ENCODE peak calls at places on chromosomes 7 and 10, in eight cellular contexts. C is fibroblast of lung, O is aorta, L is GDM1, V is RWPE1, P is SHP77, W is hypothalamus, K is NCI-H510A treated with DMSO at 0.1 percent for 48 hours. E is an unnamed sample.

GRCh38 chr7:102255501-102255900 is 31.2 kb upstream of the SH2B2 start:
- DNase-seq in C (no peak), K (no peak), O (no peak), L (no peak), V (no peak), W (no peak), P (no peak), E (no peak)

GRCh38 chr10:89861584-89862287 is 160.3 kb downstream of the KIF20B start:
- DNase-seq in L (no peak), P (no peak), C (peak), V (peak), W (no peak), K (peak), O (no peak), E (no peak)

GRCh38 chr7:450741-451140 is 68.9 kb downstream of the PDGFA start:
- DNase-seq in K (no peak), V (no peak), L (no peak), P (no peak), W (no peak), C (no peak), O (no peak), E (no peak)

GRCh38 chr10:58742141-58742540 is 229.5 kb downstream of the BICC1 start:
- DNase-seq in V (no peak), C (no peak), W (no peak), L (no peak), K (no peak), O (no peak), P (no peak), E (no peak)

GRCh38 chr7:7565746-7566650 is 686 bp upstream of the MIOS start:
- DNase-seq in C (no peak), L (no peak), O (no peak), K (peak), P (no peak), W (no peak), V (peak), E (no peak)

GRCh38 chr10:69086131-69086530 is 1.8 kb upstream of the SRGN start:
- DNase-seq in W (no peak), V (no peak), K (no peak), L (no peak), C (no peak), P (no peak), O (peak), E (peak)

GRCh38 chr7:157339777-157340677 is 3.2 kb downstream of the DNAJB6 start:
- DNase-seq in C (peak), L (no peak), W (no peak), O (peak), V (peak), K (peak), P (peak), E (peak)

GRCh38 chr10:58013406-58013805 is 254.3 kb downstream of the IPMK start:
- DNase-seq in V (no peak), C (no peak), K (no peak), L (no peak), O (no peak), P (no peak), W (no peak), E (no peak)

GRCh38 chr7:14196555-14196954 is 207.1 kb upstream of the ETV1 start:
- DNase-seq in P (no peak), C (no peak), L (no peak), W (no peak), K (no peak), O (no peak), V (peak), E (no peak)

GRCh38 chr7:107219563-107220244 is 50.9 kb downstream of the HBP1 start:
- DNase-seq in V (no peak), L (no peak), C (no peak), O (no peak), K (no peak), P (no peak), W (no peak), E (no peak)

GRCh38 chr10:132422931-132423813 is 26.2 kb downstream of the PWWP2B start:
- DNase-seq in V (no peak), L (peak), K (no peak), W (no peak), C (peak), O (no peak), P (peak), E (peak)

E was measured in KBM-7.